ENCODE peak calls at places on chromosome 21, in five cellular contexts. A is tibial nerve, C is breast epithelium, Y is H54, Z is A549. I is an unnamed sample.

GRCh38 chr21:46319192-46319591 is 4.5 kb downstream of the C21orf58 start:
- DNase-seq in A (no peak), C (no peak), Y (no peak), Z (no peak), I (no peak)

GRCh38 chr21:17667256-17667655 is 54.6 kb upstream of the BTG3 start:
- DNase-seq in A (no peak), C (no peak), Y (no peak), Z (no peak), I (no peak)

GRCh38 chr21:39525129-39525528 is 73.4 kb downstream of the SH3BGR start:
- DNase-seq in A (no peak), C (no peak), Y (no peak), Z (no peak), I (no peak)

GRCh38 chr21:16363563-16363962 is 633.8 kb downstream of the USP25 start:
- DNase-seq in A (no peak), C (no peak), Y (no peak), Z (no peak), I (no peak)

GRCh38 chr21:35925497-35925896 is 134.8 kb downstream of the SETD4 start:
- DNase-seq in A (no peak), C (no peak), Y (peak; percentile 14), Z (no peak), I (no peak)

GRCh38 chr21:25254491-25255174 is 352.6 kb downstream of the MRPL39 start:
- DNase-seq in A (no peak), C (no peak), Y (no peak), Z (no peak), I (no peak)

GRCh38 chr21:36209626-36210171 is 53.1 kb downstream of the DOP1B start:
- DNase-seq in A (peak; percentile 54), C (no peak), Y (no peak), Z (peak; percentile 81), I (no peak)

GRCh38 chr21:22900511-22900910 is 1902.3 kb downstream of the NCAM2 start:
- DNase-seq in A (no peak), C (no peak), Y (no peak), Z (no peak), I (no peak)

GRCh38 chr21:36388076-36388475 is 2.9 kb downstream of the CHAF1B start:
- DNase-seq in A (no peak), C (no peak), Y (no peak), Z (no peak), I (no peak)

GRCh38 chr21:39082656-39083376 is 100.4 kb downstream of the PSMG1 start:
- DNase-seq in A (no peak), C (no peak), Y (no peak), Z (no peak), I (peak; percentile 12)

GRCh38 chr21:36854391-36854790 is 112.1 kb downstream of the HLCS start:
- DNase-seq in A (no peak), C (no peak), Y (no peak), Z (peak; percentile 75), I (no peak)

GRCh38 chr21:20308586-20308985 is 689.6 kb upstream of the NCAM2 start:
- DNase-seq in A (no peak), C (no peak), Y (no peak), Z (no peak), I (no peak)

GRCh38 chr21:36471254-36471723 is 8.6 kb downstream of the CLDN14 start:
- DNase-seq in A (no peak), C (no peak), Y (peak; percentile 36), Z (peak; percentile 89), I (no peak)

GRCh38 chr21:37061926-37062591 is 10.8 kb downstream of the PIGP start:
- DNase-seq in A (no peak), C (no peak), Y (no peak), Z (no peak), I (no peak)

GRCh38 chr21:27407296-27407695 is 440.4 kb upstream of the ADAMTS5 start:
- DNase-seq in A (no peak), C (no peak), Y (no peak), Z (no peak), I (no peak)

GRCh38 chr21:30629173-30629572 is 5.8 kb upstream of the KRTAP20-2 start:
- DNase-seq in A (peak; percentile 15), C (no peak), Y (no peak), Z (no peak), I (no peak)

GRCh38 chr21:37294674-37295073 is 27.5 kb upstream of the VPS26C start:
- DNase-seq in A (no peak), C (no peak), Y (no peak), Z (no peak), I (no peak)

GRCh38 chr21:36491191-36491916 is 11.4 kb upstream of the CLDN14 start:
- DNase-seq in A (no peak), C (no peak), Y (no peak), Z (no peak), I (no peak)

GRCh38 chr21:43735236-43736091 is 16.5 kb downstream of the PDXK start:
- DNase-seq in A (no peak), C (no peak), Y (no peak), Z (no peak), I (no peak)

GRCh38 chr21:43734830-43735229 is 15.9 kb downstream of the PDXK start:
- DNase-seq in A (peak; percentile 83), C (no peak), Y (no peak), Z (no peak), I (no peak)

GRCh38 chr21:43733060-43733459 is 14.1 kb downstream of the PDXK start:
- DNase-seq in A (no peak), C (no peak), Y (no peak), Z (no peak), I (no peak)

GRCh38 chr21:43733529-43734071 is 14.7 kb downstream of the PDXK start:
- DNase-seq in A (peak; percentile 59), C (no peak), Y (no peak), Z (no peak), I (no peak)

GRCh38 chr21:43734131-43734634 is 15.3 kb downstream of the PDXK start:
- DNase-seq in A (no peak), C (no peak), Y (no peak), Z (no peak), I (no peak)
- TF ChIP-seq POLR2A in A (no peak), C (no peak), Y (no peak), Z (no peak), I (no peak)

GRCh38 chr21:41836166-41837015 is 42.8 kb downstream of the PRDM15 start:
- DNase-seq in A (no peak), C (no peak), Y (no peak), Z (no peak), I (no peak)

GRCh38 chr21:41835711-41836154 is 43.4 kb downstream of the PRDM15 start:
- DNase-seq in A (no peak), C (no peak), Y (no peak), Z (no peak), I (no peak)

GRCh38 chr21:41834926-41835663 is 44.0 kb downstream of the PRDM15 start:
- DNase-seq in A (no peak), C (no peak), Y (no peak), Z (no peak), I (no peak)

GRCh38 chr21:41839387-41840000 is 39.6 kb downstream of the PRDM15 start:
- DNase-seq in A (no peak), C (no peak), Y (no peak), Z (no peak), I (no peak)

DNA sequence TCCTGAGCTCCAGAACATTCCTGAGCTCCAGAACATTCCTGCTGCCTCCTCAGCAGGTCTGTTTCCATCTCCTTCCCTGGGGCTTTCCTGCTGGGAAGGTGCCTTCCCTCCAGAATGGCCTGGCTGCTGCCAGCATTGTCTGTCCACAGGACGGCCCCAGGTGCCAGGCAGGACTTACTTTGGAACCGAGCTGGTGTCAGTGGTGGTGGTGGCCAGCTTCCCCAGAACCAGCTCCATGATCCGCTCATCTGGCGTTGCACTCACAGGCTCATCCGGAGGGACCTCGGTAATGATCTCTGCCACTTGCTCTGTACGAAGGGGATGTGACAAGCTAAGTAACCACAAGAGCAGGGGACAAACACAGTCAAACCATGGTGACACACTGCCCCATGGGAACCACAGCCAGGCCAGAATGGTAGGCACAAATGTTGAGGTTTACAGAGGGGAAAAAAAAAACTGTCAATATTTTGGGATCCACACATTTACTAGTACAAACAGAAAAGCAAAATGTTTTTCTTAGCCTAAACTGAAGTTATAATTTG is 41.3 kb downstream of the PRDM15 start:
- DNase-seq in A (no peak), C (no peak), Y (no peak), Z (no peak), I (no peak)
- TF ChIP-seq POLR2A in A (no peak), C (no peak), Y (no peak), Z (no peak), I (no peak)

DNA sequence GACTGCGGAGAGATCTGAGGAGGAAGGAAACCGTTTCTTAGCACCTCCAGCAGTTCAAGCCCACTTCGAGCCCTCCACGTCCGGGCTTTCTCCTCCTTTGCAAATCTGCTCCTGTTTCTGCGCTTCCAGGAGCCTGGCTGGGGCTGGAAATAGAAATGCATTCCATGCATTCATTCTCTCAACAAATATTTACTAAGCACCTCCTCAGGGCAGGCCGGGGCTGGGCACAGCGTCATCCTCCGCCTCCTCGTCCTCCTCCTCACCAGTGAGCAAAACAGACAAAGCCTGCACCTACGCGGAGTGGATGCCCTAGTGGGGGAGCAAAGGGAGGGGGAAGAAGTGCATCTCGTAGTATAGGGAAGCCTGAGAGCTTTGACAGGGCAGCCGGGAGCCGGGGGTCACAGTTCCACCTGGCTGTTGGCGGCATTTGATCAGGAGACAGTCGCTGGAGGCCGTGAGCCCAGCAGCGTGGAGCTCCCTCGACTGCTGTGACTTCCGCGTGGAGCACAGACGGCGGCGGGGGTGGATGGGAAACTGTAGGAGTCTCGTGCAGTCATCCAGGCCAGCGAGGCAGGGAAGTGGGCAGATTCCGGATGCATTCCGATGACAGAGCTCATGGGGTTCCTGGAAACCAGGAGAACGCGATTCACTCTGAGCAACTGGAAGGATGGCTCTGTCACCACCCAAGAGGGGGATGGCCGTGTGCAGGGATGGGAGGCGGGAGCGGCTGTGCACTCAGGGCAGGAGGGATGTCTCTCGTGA is 93.4 kb downstream of the SIK1 start:
- DNase-seq in A (peak; percentile 31), C (peak; percentile 92), Y (peak; percentile 91), Z (peak; percentile 97), I (peak; percentile 34)
- TF ChIP-seq POLR2A in A (no peak), C (no peak), Y (peak; percentile 35), Z (peak; percentile 19), I (no peak)

DNA sequence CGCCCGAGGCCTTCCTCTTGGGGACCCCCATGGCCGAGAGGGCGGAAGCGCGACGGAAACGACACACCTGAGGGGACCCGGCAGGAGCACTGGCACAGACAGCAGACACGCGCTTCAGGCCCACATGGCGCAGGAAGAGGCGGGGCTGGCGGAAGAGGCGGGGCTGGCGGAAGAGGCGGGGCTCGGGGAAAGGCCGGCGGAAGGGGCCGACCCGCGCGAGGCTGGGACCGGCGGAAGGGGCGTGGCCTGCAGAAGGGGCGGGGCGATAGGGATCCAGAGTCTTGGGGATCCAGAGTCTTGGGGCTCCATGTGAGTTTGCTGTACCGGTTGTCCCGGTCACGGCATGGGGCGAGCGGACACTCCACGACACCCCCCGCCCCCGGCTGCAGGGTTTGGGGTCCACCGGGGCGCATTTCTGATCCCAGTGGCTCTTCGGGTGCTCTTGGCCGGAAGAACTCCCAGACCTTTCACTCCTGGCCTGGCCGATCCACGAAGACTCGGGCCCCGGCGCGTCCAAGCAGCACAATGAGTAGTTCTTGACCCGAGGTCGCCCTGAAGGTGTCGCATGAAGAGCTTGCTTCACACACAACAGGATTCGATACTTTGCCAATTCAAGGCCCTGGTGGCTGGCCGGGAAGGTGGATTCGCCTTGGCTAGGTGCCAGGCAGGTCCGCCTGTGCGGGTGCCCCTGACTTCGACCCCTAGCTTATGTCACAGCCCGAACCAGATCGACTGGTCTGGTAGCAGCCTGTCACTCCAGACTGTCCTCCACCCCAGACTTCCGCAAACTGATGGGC is at the start of gene URB1:
- DNase-seq in A (peak; percentile 90), C (peak; percentile 93), Y (peak; percentile 90), Z (peak; percentile 79), I (peak; percentile 91)
- TF ChIP-seq POLR2A in A (peak; percentile 56), C (peak; percentile 66), Y (peak; percentile 88), Z (peak; percentile 70), I (peak; percentile 84)